ENCODE peak calls at places on chromosomes 13 and 19, in nine cellular contexts. W is keratinocyte, G is breast epithelium, N is lung, I is PC-3, H is heart right ventricle, J is suprapubic skin, D is cardiac muscle cell, Q is adrenal gland. K is an unnamed sample.

GRCh38 chr13:38415233-38415632 is 65.6 kb downstream of the UFM1 start:
- DNase-seq in I (no peak), G (no peak), N (no peak), W (no peak), Q (no peak), J (no peak), H (peak; percentile 23), D (no peak), K (peak; percentile 35)

GRCh38 chr19:47719047-47719885 is 6.0 kb downstream of the EHD2 start:
- DNase-seq in H (peak; percentile 92), Q (peak; percentile 94), I (no peak), J (peak; percentile 95), N (peak; percentile 75), D (peak; percentile 98), W (peak; percentile 92), G (peak; percentile 72), K (no peak)

GRCh38 chr13:64675256-64675892 is 2554.8 kb downstream of the PCDH9 start:
- DNase-seq in D (peak; percentile 9), G (no peak), I (peak; percentile 76), Q (no peak), H (no peak), N (no peak), J (no peak), W (peak; percentile 15), K (no peak)

GRCh38 chr13:90105881-90106496 is 1241.5 kb upstream of the MIR17HG start:
- DNase-seq in I (peak; percentile 45), D (peak; percentile 59), H (no peak), J (no peak), Q (no peak), G (no peak), N (no peak), W (no peak), K (no peak)

GRCh38 chr19:49340865-49341718 is 5.9 kb downstream of the CD37 start:
- DNase-seq in J (peak; percentile 63), D (no peak), I (no peak), Q (no peak), G (peak; percentile 36), H (no peak), N (no peak), W (no peak), K (no peak)

GRCh38 chr13:23510979-23511735 is 59.1 kb upstream of the TNFRSF19 start:
- DNase-seq in N (no peak), H (peak; percentile 40), Q (no peak), I (peak; percentile 50), D (peak; percentile 59), W (no peak), G (no peak), J (no peak), K (peak; percentile 34)

GRCh38 chr13:76216729-76217128 is 580.6 kb downstream of the LMO7 start:
- DNase-seq in I (no peak), Q (no peak), H (no peak), G (no peak), J (no peak), N (no peak), W (no peak), D (no peak), K (no peak)

GRCh38 chr19:3450796-3451411 is 29.4 kb downstream of the SMIM24 start:
- DNase-seq in W (peak; percentile 83), I (peak; percentile 74), N (peak; percentile 60), G (no peak), D (peak; percentile 100), Q (peak; percentile 96), J (no peak), H (peak; percentile 71), K (no peak)

GRCh38 chr19:54684537-54684936 is 21.8 kb downstream of the LILRB4 start:
- DNase-seq in J (no peak), H (peak; percentile 24), I (peak; percentile 66), Q (no peak), N (no peak), W (no peak), D (peak; percentile 2), G (no peak), K (no peak)

GRCh38 chr13:67736646-67737420 is 506.7 kb upstream of the PCDH9 start:
- DNase-seq in J (no peak), N (no peak), W (no peak), D (peak; percentile 6), H (no peak), G (no peak), I (peak; percentile 25), Q (no peak), K (no peak)

GRCh38 chr13:24851546-24851945 is 87.6 kb downstream of the RNF17 start:
- DNase-seq in H (no peak), N (no peak), J (no peak), G (no peak), Q (no peak), W (peak; percentile 50), I (peak; percentile 14), D (peak; percentile 2), K (no peak)

GRCh38 chr13:95355491-95355890 is 54.2 kb upstream of the ABCC4 start:
- DNase-seq in N (no peak), W (no peak), D (peak; percentile 46), H (no peak), G (no peak), Q (no peak), I (peak; percentile 49), J (no peak), K (no peak)

GRCh38 chr19:49264258-49264657 is 60.7 kb downstream of the SLC6A16 start:
- DNase-seq in D (no peak), W (no peak), I (peak; percentile 39), J (no peak), N (no peak), H (no peak), G (no peak), Q (no peak), K (peak; percentile 13)

GRCh38 chr19:34126966-34127365 is 45.3 kb upstream of the LSM14A start:
- DNase-seq in J (no peak), N (no peak), D (no peak), W (no peak), H (no peak), Q (no peak), I (no peak), G (no peak), K (no peak)

GRCh38 chr19:53158119-53158656 is 665 bp downstream of the ZNF347 start:
- DNase-seq in Q (peak; percentile 69), H (peak; percentile 47), I (peak; percentile 41), N (peak; percentile 29), W (no peak), D (peak; percentile 42), J (peak; percentile 78), G (peak; percentile 52), K (peak; percentile 52)

GRCh38 chr19:36140289-36141038 is 598 bp downstream of the CAPNS1 start:
- DNase-seq in D (peak; percentile 58), N (peak; percentile 66), G (no peak), H (peak; percentile 64), J (peak; percentile 85), Q (peak; percentile 78), I (peak; percentile 64), W (no peak), K (peak; percentile 73)

GRCh38 chr19:49338691-49339363 is 3.6 kb downstream of the CD37 start:
- DNase-seq in Q (peak; percentile 88), D (peak; percentile 65), H (peak; percentile 69), J (peak; percentile 92), I (peak; percentile 94), W (peak; percentile 54), G (peak; percentile 85), N (peak; percentile 93), K (peak; percentile 51)

GRCh38 chr19:45643927-45644771 is 5.0 kb upstream of the EML2 start:
- DNase-seq in J (no peak), Q (no peak), W (no peak), I (no peak), N (no peak), D (no peak), G (no peak), H (no peak), K (no peak)
- H3K4me3 ChIP-seq in J (no peak overlapping the region), Q (no peak overlapping the region), W (no peak overlapping the region), I (peak overlapping the region; percentile 72), N (no peak overlapping the region), D (peak overlapping the region; percentile 40), G (no peak overlapping the region), H (no peak overlapping the region), K (peak overlapping the region; percentile 69)

GRCh38 chr19:1421218-1421957 is 14.0 kb downstream of the DAZAP1 start:
- DNase-seq in H (no peak), Q (no peak), D (no peak), G (no peak), W (no peak), I (no peak), N (no peak), J (no peak), K (no peak)
- H3K36me3 ChIP-seq in H (peaks cover 87% of the 10 kb centered on the region), Q (no peaks in the 10 kb centered on the region), D (peaks cover 27% of the 10 kb centered on the region), G (no peaks in the 10 kb centered on the region), W (peaks cover 72% of the 10 kb centered on the region), I (peaks cover 32% of the 10 kb centered on the region), N (peaks cover 79% of the 10 kb centered on the region), J (peaks cover 69% of the 10 kb centered on the region), K (peaks cover 51% of the 10 kb centered on the region)

GRCh38 chr19:38519988-38520387 is 86.5 kb downstream of the RYR1 start:
- DNase-seq in I (no peak), J (no peak), W (no peak), H (no peak), D (no peak), N (no peak), G (no peak), Q (no peak), K (no peak)
- TF ChIP-seq CTCF in I (no peak), J (no peak), W (no peak), H (no peak), D (no peak), N (no peak), G (no peak), Q (no peak), K (no peak)

DNA sequence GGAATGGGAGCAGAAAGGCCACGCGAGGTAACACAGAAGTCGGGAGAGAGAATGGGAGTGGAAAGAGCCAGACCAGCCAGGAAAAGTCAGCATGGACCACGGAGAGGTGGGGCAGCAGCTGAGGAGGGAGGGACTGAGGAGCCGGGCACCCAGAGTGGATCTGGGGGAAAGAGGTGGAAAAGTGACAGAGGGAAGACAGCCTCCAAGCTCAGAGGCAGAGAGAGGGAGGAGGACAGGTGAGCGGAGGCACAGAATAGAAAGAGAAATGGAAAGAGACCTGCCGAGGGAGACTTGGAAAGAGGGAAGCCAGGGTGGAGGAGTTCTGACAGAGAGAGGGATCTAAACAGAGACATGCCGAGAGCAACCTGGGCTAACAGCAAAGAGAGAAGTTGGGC is 1.6 kb downstream of the GRIK5 start:
- DNase-seq in G (no peak), D (no peak), J (no peak), I (no peak), H (no peak), Q (no peak), N (no peak), W (no peak), K (no peak)
- H3K4me3 ChIP-seq in G (peak overlapping the region; percentile 62), D (no peak overlapping the region), J (no peak overlapping the region), I (no peak overlapping the region), H (peak overlapping the region; percentile 45), Q (no peak overlapping the region), N (no peak overlapping the region), W (no peak overlapping the region), K (no peak overlapping the region)

GRCh38 chr19:14611051-14611450 is 28.2 kb downstream of the CLEC17A start:
- DNase-seq in W (no peak), J (no peak), H (no peak), I (no peak), N (no peak), G (no peak), D (no peak), Q (no peak), K (no peak)

GRCh38 chr19:14603990-14604387 is 21.1 kb downstream of the CLEC17A start:
- DNase-seq in W (no peak), H (no peak), D (no peak), I (no peak), Q (no peak), N (no peak), J (no peak), G (no peak), K (peak; percentile 58)

GRCh38 chr19:14606627-14607026 is 23.7 kb downstream of the CLEC17A start:
- DNase-seq in W (no peak), Q (no peak), N (no peak), D (no peak), J (no peak), G (no peak), I (no peak), H (no peak), K (no peak)
- H3K36me3 ChIP-seq in W (no peaks in the 10 kb centered on the region), Q (no peaks in the 10 kb centered on the region), N (no peaks in the 10 kb centered on the region), D (no peaks in the 10 kb centered on the region), J (no peaks in the 10 kb centered on the region), G (no peaks in the 10 kb centered on the region), I (no peaks in the 10 kb centered on the region), H (no peaks in the 10 kb centered on the region), K (peaks cover 21% of the 10 kb centered on the region)

K was measured in GM06990.